ENCODE peak calls at places on chromosomes 7 and 10, in eight cellular contexts. One of them, this sample, is unnamed.

GRCh38 chr10:56633876-56634452 is 272.9 kb upstream of the ZWINT start:
- DNase-seq in cardiac muscle cell: no peak
- DNase-seq in AG09309: no peak
- DNase-seq in H9: no peak
- DNase-seq in A549: no peak
- DNase-seq in GM13976: peak
- DNase-seq in lower leg skin: no peak
- DNase-seq in keratinocyte: no peak
- DNase-seq in this sample: no peak

GRCh38 chr7:1674161-1675035 is 4.3 kb downstream of the ELFN1 start:
- DNase-seq in cardiac muscle cell: no peak
- DNase-seq in A549: no peak
- DNase-seq in lower leg skin: no peak
- DNase-seq in AG09309: no peak
- DNase-seq in GM13976: peak
- DNase-seq in keratinocyte: no peak
- DNase-seq in H9: no peak
- DNase-seq in this sample: no peak

GRCh38 chr10:51489009-51489408 is 210.4 kb downstream of the CSTF2T start:
- DNase-seq in GM13976: no peak
- DNase-seq in keratinocyte: no peak
- DNase-seq in AG09309: no peak
- DNase-seq in cardiac muscle cell: no peak
- DNase-seq in lower leg skin: no peak
- DNase-seq in H9: no peak
- DNase-seq in A549: no peak
- DNase-seq in this sample: no peak

GRCh38 chr7:38727184-38727940 is 96.2 kb upstream of the AMPH start:
- DNase-seq in AG09309: no peak
- DNase-seq in GM13976: no peak
- DNase-seq in A549: no peak
- DNase-seq in cardiac muscle cell: no peak
- DNase-seq in keratinocyte: no peak
- DNase-seq in lower leg skin: no peak
- DNase-seq in H9: no peak
- DNase-seq in this sample: no peak

GRCh38 chr10:108653466-108653865 is 1269.8 kb downstream of the XPNPEP1 start:
- DNase-seq in keratinocyte: no peak
- DNase-seq in AG09309: no peak
- DNase-seq in A549: no peak
- DNase-seq in lower leg skin: no peak
- DNase-seq in H9: no peak
- DNase-seq in cardiac muscle cell: no peak
- DNase-seq in GM13976: no peak
- DNase-seq in this sample: no peak

GRCh38 chr7:42606217-42606905 is 305.5 kb downstream of the C7orf25 start:
- DNase-seq in AG09309: no peak
- DNase-seq in lower leg skin: no peak
- DNase-seq in H9: no peak
- DNase-seq in GM13976: no peak
- DNase-seq in A549: no peak
- DNase-seq in keratinocyte: no peak
- DNase-seq in cardiac muscle cell: no peak
- DNase-seq in this sample: no peak

GRCh38 chr10:123897146-123897545 is 5.5 kb upstream of the CPXM2 start:
- DNase-seq in lower leg skin: no peak
- DNase-seq in keratinocyte: no peak
- DNase-seq in H9: no peak
- DNase-seq in GM13976: no peak
- DNase-seq in A549: no peak
- DNase-seq in cardiac muscle cell: no peak
- DNase-seq in AG09309: no peak
- DNase-seq in this sample: no peak

GRCh38 chr7:334618-335357 is 44.8 kb downstream of the FOXL3 start:
- DNase-seq in lower leg skin: no peak
- DNase-seq in H9: no peak
- DNase-seq in GM13976: no peak
- DNase-seq in cardiac muscle cell: no peak
- DNase-seq in keratinocyte: no peak
- DNase-seq in AG09309: no peak
- DNase-seq in A549: no peak
- DNase-seq in this sample: no peak

GRCh38 chr10:113612154-113612553 is 51.7 kb downstream of the NRAP start:
- DNase-seq in keratinocyte: no peak
- DNase-seq in A549: no peak
- DNase-seq in cardiac muscle cell: no peak
- DNase-seq in AG09309: no peak
- DNase-seq in lower leg skin: no peak
- DNase-seq in GM13976: no peak
- DNase-seq in H9: no peak
- DNase-seq in this sample: no peak

GRCh38 chr7:100088621-100089457 is at the start of gene COPS6:
- DNase-seq in keratinocyte: no peak
- DNase-seq in lower leg skin: peak
- DNase-seq in GM13976: peak
- DNase-seq in A549: peak
- DNase-seq in AG09309: no peak
- DNase-seq in cardiac muscle cell: peak
- DNase-seq in H9: peak
- DNase-seq in this sample: peak

GRCh38 chr7:42489299-42489698 is 252.3 kb upstream of the GLI3 start:
- DNase-seq in cardiac muscle cell: no peak
- DNase-seq in GM13976: no peak
- DNase-seq in lower leg skin: no peak
- DNase-seq in AG09309: no peak
- DNase-seq in keratinocyte: no peak
- DNase-seq in A549: no peak
- DNase-seq in H9: no peak
- DNase-seq in this sample: no peak

GRCh38 chr7:18429547-18429946 is 66.0 kb upstream of the HDAC9 start:
- DNase-seq in A549: no peak
- DNase-seq in AG09309: no peak
- DNase-seq in keratinocyte: no peak
- DNase-seq in H9: no peak
- DNase-seq in lower leg skin: no peak
- DNase-seq in cardiac muscle cell: peak
- DNase-seq in GM13976: no peak
- DNase-seq in this sample: no peak

GRCh38 chr10:22625511-22626288 is 88.7 kb downstream of the PIP4K2A start:
- DNase-seq in cardiac muscle cell: no peak
- DNase-seq in keratinocyte: no peak
- DNase-seq in GM13976: no peak
- DNase-seq in H9: no peak
- DNase-seq in lower leg skin: no peak
- DNase-seq in AG09309: no peak
- DNase-seq in A549: no peak
- DNase-seq in this sample: no peak

GRCh38 chr10:117312430-117312829 is 62.8 kb downstream of the PDZD8 start:
- DNase-seq in keratinocyte: no peak
- DNase-seq in A549: no peak
- DNase-seq in H9: no peak
- DNase-seq in lower leg skin: no peak
- DNase-seq in cardiac muscle cell: no peak
- DNase-seq in GM13976: no peak
- DNase-seq in AG09309: no peak
- DNase-seq in this sample: no peak

GRCh38 chr7:4797858-4798705 is 22.7 kb downstream of the AP5Z1 start:
- DNase-seq in keratinocyte: no peak
- DNase-seq in GM13976: peak
- DNase-seq in AG09309: no peak
- DNase-seq in lower leg skin: no peak
- DNase-seq in A549: peak
- DNase-seq in H9: peak
- DNase-seq in cardiac muscle cell: peak
- DNase-seq in this sample: peak

GRCh38 chr7:17474724-17475344 is 176.4 kb downstream of the AHR start:
- DNase-seq in GM13976: no peak
- DNase-seq in H9: peak
- DNase-seq in cardiac muscle cell: no peak
- DNase-seq in lower leg skin: no peak
- DNase-seq in AG09309: no peak
- DNase-seq in keratinocyte: no peak
- DNase-seq in A549: peak
- DNase-seq in this sample: peak

GRCh38 chr10:122375761-122376160 is 1.3 kb downstream of the PLEKHA1 start:
- DNase-seq in cardiac muscle cell: no peak
- DNase-seq in lower leg skin: no peak
- DNase-seq in H9: no peak
- DNase-seq in A549: no peak
- DNase-seq in keratinocyte: no peak
- DNase-seq in GM13976: no peak
- DNase-seq in AG09309: no peak
- DNase-seq in this sample: no peak

GRCh38 chr10:36416513-36416912 is 708.9 kb upstream of the ANKRD30A start:
- DNase-seq in GM13976: no peak
- DNase-seq in AG09309: no peak
- DNase-seq in lower leg skin: no peak
- DNase-seq in H9: no peak
- DNase-seq in cardiac muscle cell: no peak
- DNase-seq in A549: no peak
- DNase-seq in keratinocyte: no peak
- DNase-seq in this sample: no peak

GRCh38 chr10:86267286-86268195 is 99.1 kb downstream of the GRID1 start:
- DNase-seq in cardiac muscle cell: no peak
- DNase-seq in keratinocyte: no peak
- DNase-seq in A549: no peak
- DNase-seq in lower leg skin: no peak
- DNase-seq in H9: peak
- DNase-seq in AG09309: no peak
- DNase-seq in GM13976: no peak
- DNase-seq in this sample: no peak

GRCh38 chr10:69959911-69960310 is 92.7 kb upstream of the MACROH2A2 start:
- DNase-seq in H9: no peak
- DNase-seq in A549: no peak
- DNase-seq in keratinocyte: no peak
- DNase-seq in lower leg skin: no peak
- DNase-seq in GM13976: no peak
- DNase-seq in cardiac muscle cell: no peak
- DNase-seq in AG09309: no peak
- DNase-seq in this sample: no peak

GRCh38 chr7:42426163-42426562 is 189.2 kb upstream of the GLI3 start:
- DNase-seq in GM13976: no peak
- DNase-seq in keratinocyte: no peak
- DNase-seq in A549: peak
- DNase-seq in cardiac muscle cell: peak
- DNase-seq in AG09309: no peak
- DNase-seq in H9: no peak
- DNase-seq in lower leg skin: no peak
- DNase-seq in this sample: no peak

GRCh38 chr7:5670173-5670933 is 111.1 kb downstream of the RNF216 start:
- DNase-seq in AG09309: no peak
- DNase-seq in cardiac muscle cell: no peak
- DNase-seq in keratinocyte: no peak
- DNase-seq in H9: no peak
- DNase-seq in lower leg skin: no peak
- DNase-seq in A549: no peak
- DNase-seq in GM13976: peak
- DNase-seq in this sample: no peak

GRCh38 chr7:78018541-78019456 is 220.2 kb downstream of the PHTF2 start:
- DNase-seq in lower leg skin: peak
- DNase-seq in GM13976: no peak
- DNase-seq in AG09309: no peak
- DNase-seq in keratinocyte: no peak
- DNase-seq in A549: peak
- DNase-seq in cardiac muscle cell: peak
- DNase-seq in H9: no peak
- DNase-seq in this sample: peak

GRCh38 chr10:130686680-130687300 is 550.6 kb downstream of the GLRX3 start:
- DNase-seq in AG09309: no peak
- DNase-seq in GM13976: no peak
- DNase-seq in cardiac muscle cell: no peak
- DNase-seq in lower leg skin: no peak
- DNase-seq in keratinocyte: no peak
- DNase-seq in A549: peak
- DNase-seq in H9: peak
- DNase-seq in this sample: peak
- TF ChIP-seq CTCF in AG09309: no peak
- TF ChIP-seq CTCF in GM13976: no peak
- TF ChIP-seq CTCF in cardiac muscle cell: no peak
- TF ChIP-seq CTCF in lower leg skin: no peak
- TF ChIP-seq CTCF in keratinocyte: peak
- TF ChIP-seq CTCF in A549: no peak
- TF ChIP-seq CTCF in H9: peak
- TF ChIP-seq CTCF in this sample: peak

DNA sequence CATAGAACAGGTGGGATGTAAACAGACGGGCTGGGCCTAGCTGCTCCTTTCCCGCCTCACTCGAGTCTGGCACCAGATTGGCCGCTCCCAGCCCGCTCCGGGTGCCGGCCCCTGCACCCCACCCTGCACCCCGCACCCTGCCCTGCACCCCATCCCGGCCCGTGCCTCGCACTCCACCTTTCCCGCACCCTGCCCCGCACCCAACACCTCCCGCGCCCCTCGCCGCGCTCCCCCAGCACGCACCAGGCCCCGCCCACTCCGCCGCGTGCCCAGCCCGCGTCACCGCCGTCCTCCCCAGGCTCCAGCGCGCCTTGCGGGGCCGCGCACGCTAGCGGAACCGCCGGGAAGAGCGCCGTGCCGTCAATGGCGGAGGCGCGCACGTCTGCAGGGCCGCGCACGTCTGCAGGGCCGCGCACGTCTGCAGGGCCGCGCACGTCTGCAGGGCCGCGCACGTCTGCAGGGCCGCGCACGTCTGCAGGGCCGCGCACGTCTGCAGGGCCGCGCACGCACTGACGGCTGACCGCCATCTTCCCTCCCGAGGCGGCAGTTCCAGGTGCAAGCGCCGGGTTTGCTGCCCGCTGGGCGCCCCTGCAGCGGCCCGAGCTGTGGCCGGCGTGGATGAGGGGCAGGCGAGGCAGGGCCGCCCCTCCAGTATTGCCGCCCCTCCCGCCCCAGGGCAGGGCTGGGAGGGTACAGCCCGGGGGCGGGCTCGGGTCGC is at the start of gene UBE3C:
- DNase-seq in H9: peak
- DNase-seq in GM13976: peak
- DNase-seq in A549: peak
- DNase-seq in cardiac muscle cell: peak
- DNase-seq in keratinocyte: peak
- DNase-seq in lower leg skin: peak
- DNase-seq in AG09309: peak
- DNase-seq in this sample: peak
- TF ChIP-seq CTCF in H9: no peak
- TF ChIP-seq CTCF in GM13976: no peak
- TF ChIP-seq CTCF in A549: no peak
- TF ChIP-seq CTCF in cardiac muscle cell: no peak
- TF ChIP-seq CTCF in keratinocyte: no peak
- TF ChIP-seq CTCF in lower leg skin: no peak
- TF ChIP-seq CTCF in AG09309: no peak
- TF ChIP-seq CTCF in this sample: no peak

GRCh38 chr10:96831867-96832720 is at the start of gene LCOR:
- DNase-seq in lower leg skin: peak
- DNase-seq in GM13976: peak
- DNase-seq in cardiac muscle cell: peak
- DNase-seq in keratinocyte: no peak
- DNase-seq in AG09309: peak
- DNase-seq in H9: peak
- DNase-seq in A549: peak
- DNase-seq in this sample: peak
- TF ChIP-seq CTCF in lower leg skin: no peak
- TF ChIP-seq CTCF in GM13976: no peak
- TF ChIP-seq CTCF in cardiac muscle cell: no peak
- TF ChIP-seq CTCF in keratinocyte: no peak
- TF ChIP-seq CTCF in AG09309: no peak
- TF ChIP-seq CTCF in H9: no peak
- TF ChIP-seq CTCF in A549: no peak
- TF ChIP-seq CTCF in this sample: no peak

GRCh38 chr10:3774018-3774813 is 10.8 kb downstream of the KLF6 start:
- DNase-seq in cardiac muscle cell: peak
- DNase-seq in lower leg skin: no peak
- DNase-seq in GM13976: no peak
- DNase-seq in H9: peak
- DNase-seq in AG09309: no peak
- DNase-seq in A549: no peak
- DNase-seq in keratinocyte: no peak
- DNase-seq in this sample: peak
- TF ChIP-seq CTCF in cardiac muscle cell: no peak
- TF ChIP-seq CTCF in lower leg skin: no peak
- TF ChIP-seq CTCF in GM13976: no peak
- TF ChIP-seq CTCF in H9: no peak
- TF ChIP-seq CTCF in AG09309: no peak
- TF ChIP-seq CTCF in A549: no peak
- TF ChIP-seq CTCF in keratinocyte: no peak
- TF ChIP-seq CTCF in this sample: no peak

This sample was measured in WERI-Rb-1.